ENCODE peak calls at places on chromosomes 12 and 14, in six cellular contexts. I is H7; O is tibial artery; L is CD4-positive, CD25-positive, alpha-beta regulatory T cell; Z is psoas muscle; R is CD4-positive, alpha-beta memory T cell. V is an unnamed sample.
A peak's percentile ranks its signal among the peaks of the same experiment; 100 is the strongest.

GRCh38 chr14:94041551-94042346 is 15.6 kb downstream of the OTUB2 start:
- DNase-seq in I (no peak), L (no peak), Z (no peak), R (no peak), O (no peak), V (no peak)

GRCh38 chr14:77284066-77284855 is 13.3 kb upstream of the NGB start:
- DNase-seq in L (no peak), Z (no peak), R (no peak), I (no peak), O (peak; percentile 37), V (no peak)

GRCh38 chr12:124426594-124427550 is 132.0 kb downstream of the RFLNA start:
- DNase-seq in O (no peak), R (no peak), I (peak; percentile 71), Z (no peak), L (no peak), V (no peak)

GRCh38 chr14:52355016-52355430 is 40.9 kb downstream of the PTGER2 start:
- DNase-seq in Z (no peak), R (no peak), O (no peak), I (no peak), L (no peak), V (no peak)

GRCh38 chr12:115341442-115341841 is 657.5 kb upstream of the TBX3 start:
- DNase-seq in L (no peak), I (no peak), O (peak; percentile 91), Z (peak; percentile 84), R (no peak), V (no peak)

GRCh38 chr14:103512701-103513611 is 9.7 kb downstream of the CKB start:
- DNase-seq in R (no peak), L (no peak), Z (peak; percentile 64), O (peak; percentile 94), I (peak; percentile 65), V (no peak)

GRCh38 chr14:60116181-60116580 is 24.5 kb downstream of the PCNX4 start:
- DNase-seq in R (no peak), L (no peak), I (no peak), O (no peak), Z (no peak), V (no peak)

GRCh38 chr14:54881761-54882401 is 20.7 kb downstream of the GCH1 start:
- DNase-seq in Z (no peak), I (no peak), R (peak; percentile 54), L (no peak), O (no peak), V (peak; percentile 45)

GRCh38 chr14:78586681-78587080 is 416.5 kb downstream of the NRXN3 start:
- DNase-seq in O (no peak), R (no peak), I (no peak), L (no peak), Z (no peak), V (no peak)

GRCh38 chr12:72203764-72204335 is 68.3 kb upstream of the TRHDE start:
- DNase-seq in I (no peak), L (no peak), R (no peak), Z (no peak), O (no peak), V (no peak)

GRCh38 chr14:74583689-74584434 is 28.2 kb downstream of the LTBP2 start:
- DNase-seq in Z (no peak), I (no peak), O (no peak), L (no peak), R (no peak), V (no peak)

GRCh38 chr12:78181544-78182162 is 351.0 kb downstream of the NAV3 start:
- DNase-seq in I (no peak), Z (no peak), O (no peak), L (no peak), R (no peak), V (no peak)

GRCh38 chr12:6083606-6084005 is 40.9 kb downstream of the VWF start:
- DNase-seq in L (no peak), O (peak; percentile 40), Z (peak; percentile 2), I (no peak), R (no peak), V (no peak)

GRCh38 chr14:90383731-90384542 is 12.9 kb upstream of the CALM1 start:
- DNase-seq in L (peak; percentile 78), R (peak; percentile 81), O (peak; percentile 81), Z (peak; percentile 58), I (peak; percentile 70), V (peak; percentile 75)

GRCh38 chr12:91877022-91877421 is 268.6 kb downstream of the BTG1 start:
- DNase-seq in Z (peak; percentile 15), R (peak; percentile 94), L (peak; percentile 91), I (no peak), O (no peak), V (peak; percentile 96)

GRCh38 chr12:62848418-62848817 is 86.5 kb downstream of the PPM1H start:
- DNase-seq in Z (no peak), L (no peak), I (no peak), O (no peak), R (no peak), V (no peak)

GRCh38 chr12:92759634-92760268 is 57.0 kb downstream of the PLEKHG7 start:
- DNase-seq in O (no peak), R (no peak), Z (no peak), L (no peak), I (no peak), V (no peak)

GRCh38 chr12:123655420-123655819 is 15.5 kb upstream of the TCTN2 start:
- DNase-seq in Z (no peak), I (no peak), L (no peak), R (no peak), O (no peak), V (no peak)

GRCh38 chr14:44372807-44373497 is 134.1 kb downstream of the FSCB start:
- DNase-seq in Z (no peak), O (no peak), R (no peak), L (no peak), I (no peak), V (no peak)

GRCh38 chr14:63922696-63923421 is 70.1 kb downstream of the SYNE2 start:
- DNase-seq in I (no peak), O (peak; percentile 67), R (no peak), Z (no peak), L (no peak), V (no peak)

GRCh38 chr12:13152281-13152680 is 44.2 kb upstream of the EMP1 start:
- DNase-seq in I (no peak), Z (peak; percentile 60), L (no peak), O (peak; percentile 68), R (no peak), V (no peak)

GRCh38 chr12:46494424-46494823 is 121.9 kb upstream of the SLC38A2 start:
- DNase-seq in L (no peak), Z (no peak), R (no peak), I (peak; percentile 7), O (no peak), V (no peak)

GRCh38 chr12:46492471-46493351 is 120.1 kb upstream of the SLC38A2 start:
- DNase-seq in R (no peak), I (no peak), O (no peak), Z (no peak), L (no peak), V (no peak)

GRCh38 chr12:46490635-46491034 is 118.1 kb upstream of the SLC38A2 start:
- DNase-seq in O (no peak), Z (no peak), L (no peak), R (no peak), I (no peak), V (no peak)

GRCh38 chr12:46491548-46491947 is 119.0 kb upstream of the SLC38A2 start:
- DNase-seq in I (no peak), R (no peak), L (no peak), O (no peak), Z (no peak), V (no peak)

GRCh38 chr12:46493352-46494209 is 121.0 kb upstream of the SLC38A2 start:
- DNase-seq in O (no peak), L (no peak), I (no peak), Z (no peak), R (no peak), V (no peak)
- H3K4me3 ChIP-seq in O (no peak overlapping the region), L (no peak overlapping the region), I (no peak overlapping the region), Z (no peak overlapping the region), R (no peak overlapping the region), V (no peak overlapping the region)

DNA sequence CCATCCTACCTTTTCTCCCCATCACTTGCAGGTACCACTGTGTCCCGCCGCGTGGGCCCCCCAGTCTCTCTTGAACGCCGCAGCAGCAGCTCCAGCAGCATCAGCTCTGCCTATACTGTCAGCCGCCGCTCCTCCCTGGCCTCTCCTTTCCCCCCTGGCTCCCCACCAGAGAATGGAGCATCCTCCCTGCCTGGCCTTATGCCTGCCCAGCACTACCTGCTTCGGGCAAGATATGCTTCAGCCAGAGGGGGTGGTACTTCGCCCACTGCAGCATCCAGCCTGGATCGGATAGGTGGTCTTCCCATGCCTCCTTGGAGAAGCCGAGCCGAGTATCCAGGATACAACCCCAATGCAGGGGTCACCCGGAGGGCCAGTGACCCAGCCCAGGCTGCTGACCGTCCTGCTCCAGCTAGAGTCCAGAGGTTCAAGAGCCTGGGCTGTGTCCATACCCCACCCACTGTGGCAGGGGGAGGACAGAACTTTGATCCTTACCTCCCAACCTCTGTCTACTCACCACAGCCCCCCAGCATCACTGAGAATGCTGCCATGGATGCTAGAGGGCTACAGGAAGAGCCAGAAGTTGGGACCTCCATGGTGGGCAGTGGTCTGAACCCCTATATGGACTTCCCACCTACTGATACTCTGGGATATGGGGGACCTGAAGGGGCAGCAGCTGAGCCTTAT is 9.2 kb downstream of the ARHGAP9 start:
- DNase-seq in L (no peak), O (no peak), Z (no peak), I (no peak), R (no peak), V (no peak)
- H3K36me3 ChIP-seq in L (peaks cover 73% of the 10 kb centered on the region), O (no peaks in the 10 kb centered on the region), Z (no peaks in the 10 kb centered on the region), I (peaks cover 2% of the 10 kb centered on the region), R (peaks cover 59% of the 10 kb centered on the region), V (peaks cover 48% of the 10 kb centered on the region)

DNA sequence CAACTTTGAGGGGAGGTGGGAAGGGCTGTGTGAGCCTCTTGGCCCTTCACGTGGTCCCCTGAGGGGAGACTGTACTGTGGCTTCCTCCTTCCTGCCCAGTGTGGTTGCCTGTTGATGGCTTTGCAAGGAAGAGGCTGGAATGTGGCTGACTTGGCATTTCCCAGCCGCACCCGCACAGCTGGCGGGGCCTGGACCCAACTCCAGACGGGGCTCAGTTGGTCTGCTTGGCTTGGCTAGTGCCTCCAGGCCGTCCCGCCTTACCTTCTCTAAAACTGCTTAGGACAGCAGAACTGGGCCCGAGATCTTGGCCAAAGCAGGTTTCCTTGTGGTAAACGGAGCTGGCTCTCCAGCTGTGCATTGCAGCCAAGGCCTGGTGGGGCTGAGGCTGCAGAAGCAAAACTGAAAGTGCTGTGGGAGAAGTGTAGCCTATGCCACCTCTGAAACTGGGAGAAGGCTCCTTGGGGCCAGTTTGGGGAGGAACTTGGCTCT is 139.5 kb downstream of the SMOC1 start:
- DNase-seq in L (no peak), O (peak; percentile 80), Z (peak; percentile 41), R (no peak), I (no peak), V (no peak)
- H3K4me3 ChIP-seq in L (no peak overlapping the region), O (peak overlapping the region; percentile 37), Z (peak overlapping the region; percentile 33), R (no peak overlapping the region), I (no peak overlapping the region), V (no peak overlapping the region)

GRCh38 chr12:14982562-14982961 is 9.7 kb downstream of the PDE6H start:
- DNase-seq in L (no peak), Z (no peak), O (no peak), R (no peak), I (no peak), V (no peak)

GRCh38 chr12:14981049-14981448 is 8.2 kb downstream of the PDE6H start:
- DNase-seq in Z (no peak), R (no peak), L (no peak), O (no peak), I (no peak), V (no peak)

GRCh38 chr12:14982986-14983385 is 10.1 kb downstream of the PDE6H start:
- DNase-seq in L (no peak), R (no peak), O (no peak), I (no peak), Z (no peak), V (no peak)

GRCh38 chr12:14975451-14975850 is 2.6 kb downstream of the PDE6H start:
- DNase-seq in O (no peak), I (no peak), Z (no peak), R (no peak), L (no peak), V (no peak)

GRCh38 chr12:14979468-14979867 is 6.6 kb downstream of the PDE6H start:
- DNase-seq in R (no peak), L (no peak), O (no peak), Z (no peak), I (no peak), V (no peak)
- H3K36me3 ChIP-seq in R (no peaks in the 10 kb centered on the region), L (no peaks in the 10 kb centered on the region), O (no peaks in the 10 kb centered on the region), Z (no peaks in the 10 kb centered on the region), I (no peaks in the 10 kb centered on the region), V (no peaks in the 10 kb centered on the region)